ENCODE peak calls at places on chromosome 15, in nine cellular contexts. One of them, this sample, is unnamed.

GRCh38 chr15:62059108-62059817 is 984 bp downstream of the VPS13C start:
- DNase-seq in HEK293T: no peak
- DNase-seq in AG08395: peak
- DNase-seq in EL: peak
- DNase-seq in stimulated activated CD8-positive, alpha-beta memory T cell treated with anti-CD3 and anti-CD28 coated beads, Interleukin-2, amount 100 ng/mL, for 48 hours: no peak
- DNase-seq in activated gamma-delta T cell treated with anti-CD3 and anti-CD28 coated beads, Interleukin-2, amount 50 U/mL, for 16 hours: no peak
- DNase-seq in IMR-90: no peak
- DNase-seq in GM03348: no peak
- DNase-seq in A172: no peak
- DNase-seq in this sample: no peak

GRCh38 chr15:55282284-55282833 is 7.3 kb downstream of the RAB27A start:
- DNase-seq in activated gamma-delta T cell treated with anti-CD3 and anti-CD28 coated beads, Interleukin-2, amount 50 U/mL, for 16 hours: no peak
- DNase-seq in HEK293T: no peak
- DNase-seq in A172: peak
- DNase-seq in EL: peak
- DNase-seq in IMR-90: peak
- DNase-seq in stimulated activated CD8-positive, alpha-beta memory T cell treated with anti-CD3 and anti-CD28 coated beads, Interleukin-2, amount 100 ng/mL, for 48 hours: no peak
- DNase-seq in AG08395: peak
- DNase-seq in GM03348: peak
- DNase-seq in this sample: no peak

GRCh38 chr15:96337354-96337990 is 7.0 kb downstream of the NR2F2 start:
- DNase-seq in GM03348: no peak
- DNase-seq in stimulated activated CD8-positive, alpha-beta memory T cell treated with anti-CD3 and anti-CD28 coated beads, Interleukin-2, amount 100 ng/mL, for 48 hours: no peak
- DNase-seq in activated gamma-delta T cell treated with anti-CD3 and anti-CD28 coated beads, Interleukin-2, amount 50 U/mL, for 16 hours: no peak
- DNase-seq in HEK293T: no peak
- DNase-seq in IMR-90: no peak
- DNase-seq in AG08395: no peak
- DNase-seq in A172: no peak
- DNase-seq in EL: peak
- DNase-seq in this sample: no peak

GRCh38 chr15:57503051-57503702 is 88.5 kb upstream of the MYZAP start:
- DNase-seq in stimulated activated CD8-positive, alpha-beta memory T cell treated with anti-CD3 and anti-CD28 coated beads, Interleukin-2, amount 100 ng/mL, for 48 hours: no peak
- DNase-seq in IMR-90: no peak
- DNase-seq in GM03348: no peak
- DNase-seq in EL: no peak
- DNase-seq in activated gamma-delta T cell treated with anti-CD3 and anti-CD28 coated beads, Interleukin-2, amount 50 U/mL, for 16 hours: no peak
- DNase-seq in HEK293T: peak
- DNase-seq in AG08395: no peak
- DNase-seq in A172: no peak
- DNase-seq in this sample: no peak

GRCh38 chr15:62770752-62771151 is 271.8 kb upstream of the TPM1 start:
- DNase-seq in EL: peak
- DNase-seq in HEK293T: no peak
- DNase-seq in A172: peak
- DNase-seq in GM03348: peak
- DNase-seq in AG08395: peak
- DNase-seq in stimulated activated CD8-positive, alpha-beta memory T cell treated with anti-CD3 and anti-CD28 coated beads, Interleukin-2, amount 100 ng/mL, for 48 hours: no peak
- DNase-seq in IMR-90: peak
- DNase-seq in activated gamma-delta T cell treated with anti-CD3 and anti-CD28 coated beads, Interleukin-2, amount 50 U/mL, for 16 hours: no peak
- DNase-seq in this sample: no peak

GRCh38 chr15:44788748-44789147 is 52.4 kb downstream of the TRIM69 start:
- DNase-seq in IMR-90: no peak
- DNase-seq in stimulated activated CD8-positive, alpha-beta memory T cell treated with anti-CD3 and anti-CD28 coated beads, Interleukin-2, amount 100 ng/mL, for 48 hours: peak
- DNase-seq in GM03348: no peak
- DNase-seq in AG08395: no peak
- DNase-seq in activated gamma-delta T cell treated with anti-CD3 and anti-CD28 coated beads, Interleukin-2, amount 50 U/mL, for 16 hours: no peak
- DNase-seq in A172: peak
- DNase-seq in HEK293T: no peak
- DNase-seq in EL: no peak
- DNase-seq in this sample: no peak

GRCh38 chr15:77016321-77016695 is 21.4 kb downstream of the PSTPIP1 start:
- DNase-seq in EL: no peak
- DNase-seq in AG08395: no peak
- DNase-seq in activated gamma-delta T cell treated with anti-CD3 and anti-CD28 coated beads, Interleukin-2, amount 50 U/mL, for 16 hours: no peak
- DNase-seq in IMR-90: no peak
- DNase-seq in stimulated activated CD8-positive, alpha-beta memory T cell treated with anti-CD3 and anti-CD28 coated beads, Interleukin-2, amount 100 ng/mL, for 48 hours: no peak
- DNase-seq in HEK293T: no peak
- DNase-seq in GM03348: no peak
- DNase-seq in A172: no peak
- DNase-seq in this sample: no peak

GRCh38 chr15:27792756-27793264 is 306.3 kb downstream of the OCA2 start:
- DNase-seq in A172: no peak
- DNase-seq in stimulated activated CD8-positive, alpha-beta memory T cell treated with anti-CD3 and anti-CD28 coated beads, Interleukin-2, amount 100 ng/mL, for 48 hours: no peak
- DNase-seq in EL: no peak
- DNase-seq in activated gamma-delta T cell treated with anti-CD3 and anti-CD28 coated beads, Interleukin-2, amount 50 U/mL, for 16 hours: no peak
- DNase-seq in IMR-90: no peak
- DNase-seq in HEK293T: no peak
- DNase-seq in GM03348: no peak
- DNase-seq in AG08395: no peak
- DNase-seq in this sample: no peak

GRCh38 chr15:97961067-97961954 is 808 bp downstream of the ARRDC4 start:
- DNase-seq in EL: peak
- DNase-seq in HEK293T: peak
- DNase-seq in AG08395: no peak
- DNase-seq in stimulated activated CD8-positive, alpha-beta memory T cell treated with anti-CD3 and anti-CD28 coated beads, Interleukin-2, amount 100 ng/mL, for 48 hours: no peak
- DNase-seq in A172: peak
- DNase-seq in GM03348: peak
- DNase-seq in IMR-90: peak
- DNase-seq in activated gamma-delta T cell treated with anti-CD3 and anti-CD28 coated beads, Interleukin-2, amount 50 U/mL, for 16 hours: no peak
- DNase-seq in this sample: no peak

GRCh38 chr15:77653832-77654480 is 21.2 kb upstream of the LINGO1 start:
- DNase-seq in stimulated activated CD8-positive, alpha-beta memory T cell treated with anti-CD3 and anti-CD28 coated beads, Interleukin-2, amount 100 ng/mL, for 48 hours: no peak
- DNase-seq in HEK293T: no peak
- DNase-seq in GM03348: no peak
- DNase-seq in AG08395: no peak
- DNase-seq in EL: no peak
- DNase-seq in activated gamma-delta T cell treated with anti-CD3 and anti-CD28 coated beads, Interleukin-2, amount 50 U/mL, for 16 hours: no peak
- DNase-seq in IMR-90: no peak
- DNase-seq in A172: no peak
- DNase-seq in this sample: no peak

GRCh38 chr15:98689431-98689861 is 41.1 kb downstream of the IGF1R start:
- DNase-seq in AG08395: peak
- DNase-seq in GM03348: peak
- DNase-seq in activated gamma-delta T cell treated with anti-CD3 and anti-CD28 coated beads, Interleukin-2, amount 50 U/mL, for 16 hours: no peak
- DNase-seq in A172: peak
- DNase-seq in IMR-90: peak
- DNase-seq in HEK293T: no peak
- DNase-seq in stimulated activated CD8-positive, alpha-beta memory T cell treated with anti-CD3 and anti-CD28 coated beads, Interleukin-2, amount 100 ng/mL, for 48 hours: no peak
- DNase-seq in EL: peak
- DNase-seq in this sample: no peak

GRCh38 chr15:88618686-88619085 is 2.5 kb upstream of the AEN start:
- DNase-seq in AG08395: no peak
- DNase-seq in GM03348: no peak
- DNase-seq in A172: no peak
- DNase-seq in EL: no peak
- DNase-seq in IMR-90: no peak
- DNase-seq in activated gamma-delta T cell treated with anti-CD3 and anti-CD28 coated beads, Interleukin-2, amount 50 U/mL, for 16 hours: no peak
- DNase-seq in HEK293T: no peak
- DNase-seq in stimulated activated CD8-positive, alpha-beta memory T cell treated with anti-CD3 and anti-CD28 coated beads, Interleukin-2, amount 100 ng/mL, for 48 hours: no peak
- DNase-seq in this sample: no peak

GRCh38 chr15:68190048-68190447 is 15.1 kb downstream of the CALML4 start:
- DNase-seq in A172: no peak
- DNase-seq in HEK293T: no peak
- DNase-seq in GM03348: no peak
- DNase-seq in EL: no peak
- DNase-seq in AG08395: no peak
- DNase-seq in IMR-90: no peak
- DNase-seq in stimulated activated CD8-positive, alpha-beta memory T cell treated with anti-CD3 and anti-CD28 coated beads, Interleukin-2, amount 100 ng/mL, for 48 hours: no peak
- DNase-seq in activated gamma-delta T cell treated with anti-CD3 and anti-CD28 coated beads, Interleukin-2, amount 50 U/mL, for 16 hours: no peak
- DNase-seq in this sample: peak

GRCh38 chr15:32042269-32042996 is 12.1 kb downstream of the CHRNA7 start:
- DNase-seq in A172: no peak
- DNase-seq in stimulated activated CD8-positive, alpha-beta memory T cell treated with anti-CD3 and anti-CD28 coated beads, Interleukin-2, amount 100 ng/mL, for 48 hours: no peak
- DNase-seq in GM03348: no peak
- DNase-seq in EL: peak
- DNase-seq in AG08395: no peak
- DNase-seq in activated gamma-delta T cell treated with anti-CD3 and anti-CD28 coated beads, Interleukin-2, amount 50 U/mL, for 16 hours: no peak
- DNase-seq in HEK293T: peak
- DNase-seq in IMR-90: no peak
- DNase-seq in this sample: no peak

GRCh38 chr15:31498329-31498728 is 171.7 kb downstream of the KLF13 start:
- DNase-seq in activated gamma-delta T cell treated with anti-CD3 and anti-CD28 coated beads, Interleukin-2, amount 50 U/mL, for 16 hours: no peak
- DNase-seq in stimulated activated CD8-positive, alpha-beta memory T cell treated with anti-CD3 and anti-CD28 coated beads, Interleukin-2, amount 100 ng/mL, for 48 hours: no peak
- DNase-seq in AG08395: no peak
- DNase-seq in A172: no peak
- DNase-seq in IMR-90: no peak
- DNase-seq in HEK293T: no peak
- DNase-seq in GM03348: no peak
- DNase-seq in EL: no peak
- DNase-seq in this sample: no peak

GRCh38 chr15:68580026-68580882 is 1.5 kb downstream of the CORO2B start:
- DNase-seq in activated gamma-delta T cell treated with anti-CD3 and anti-CD28 coated beads, Interleukin-2, amount 50 U/mL, for 16 hours: no peak
- DNase-seq in HEK293T: no peak
- DNase-seq in stimulated activated CD8-positive, alpha-beta memory T cell treated with anti-CD3 and anti-CD28 coated beads, Interleukin-2, amount 100 ng/mL, for 48 hours: no peak
- DNase-seq in IMR-90: no peak
- DNase-seq in GM03348: no peak
- DNase-seq in AG08395: no peak
- DNase-seq in EL: no peak
- DNase-seq in A172: no peak
- DNase-seq in this sample: no peak